ENCODE peak calls at places on chromosomes 5 and 9, in five cellular contexts. X, R, H, U and L are unnamed samples.
A peak's percentile ranks its signal among the peaks of the same experiment; 100 is the strongest.

GRCh38 chr5:142674438-142675210 is 11.3 kb downstream of the FGF1 start:
- DNase-seq in U (no peak), R (no peak), X (no peak), H (no peak), L (no peak)

GRCh38 chr5:61625682-61626620 is 293.9 kb downstream of the ZSWIM6 start:
- DNase-seq in X (peak; percentile 68), R (peak; percentile 67), H (no peak), U (peak; percentile 74), L (peak; percentile 89)

GRCh38 chr5:9194509-9194908 is 351.4 kb downstream of the SEMA5A start:
- DNase-seq in R (no peak), H (no peak), X (no peak), U (no peak), L (no peak)

GRCh38 chr9:136144450-136144849 is 25.8 kb upstream of the TMEM250 start:
- DNase-seq in H (no peak), R (no peak), U (no peak), X (no peak), L (no peak)

GRCh38 chr9:93952784-93953491 is 2.2 kb downstream of the BARX1 start:
- DNase-seq in R (no peak), X (no peak), U (no peak), H (no peak), L (peak; percentile 41)

GRCh38 chr9:73548201-73548600 is 396.5 kb downstream of the ANXA1 start:
- DNase-seq in H (no peak), X (no peak), R (no peak), U (no peak), L (no peak)

GRCh38 chr5:147403659-147404640 is 105.9 kb downstream of the DPYSL3 start:
- DNase-seq in X (peak; percentile 48), R (peak; percentile 70), U (peak; percentile 81), H (no peak), L (peak; percentile 93)

GRCh38 chr5:9174446-9174845 is 371.4 kb downstream of the SEMA5A start:
- DNase-seq in U (no peak), R (no peak), X (no peak), H (no peak), L (no peak)

GRCh38 chr9:72294952-72295351 is 70.1 kb downstream of the ZFAND5 start:
- DNase-seq in U (no peak), X (peak; percentile 50), H (peak; percentile 44), R (no peak), L (no peak)

GRCh38 chr9:95670122-95670521 is 153.4 kb upstream of the PTCH1 start:
- DNase-seq in R (no peak), H (no peak), U (no peak), X (no peak), L (no peak)

GRCh38 chr5:77266291-77266690 is 55.8 kb downstream of the PDE8B start:
- DNase-seq in H (no peak), X (no peak), U (no peak), R (no peak), L (no peak)

GRCh38 chr5:145975361-145976066 is 39.1 kb downstream of the SH3RF2 start:
- DNase-seq in U (no peak), R (no peak), H (peak; percentile 93), X (no peak), L (no peak)

GRCh38 chr9:134541373-134541747 is 100.2 kb upstream of the COL5A1 start:
- DNase-seq in H (no peak), U (no peak), R (no peak), X (no peak), L (no peak)

GRCh38 chr5:165627548-165628170 is 2122.2 kb downstream of the MAT2B start:
- DNase-seq in R (no peak), H (peak; percentile 70), X (no peak), U (no peak), L (no peak)

GRCh38 chr5:116361171-116361967 is 213.3 kb downstream of the SEMA6A start:
- DNase-seq in R (peak; percentile 23), X (no peak), U (peak; percentile 63), H (no peak), L (peak; percentile 84)

GRCh38 chr9:26033346-26033745 is 355.1 kb upstream of the TUSC1 start:
- DNase-seq in X (no peak), U (no peak), R (no peak), H (no peak), L (no peak)

GRCh38 chr9:115088856-115089255 is 29.1 kb downstream of the TNC start:
- DNase-seq in X (no peak), R (no peak), U (no peak), H (no peak), L (no peak)

GRCh38 chr9:126338945-126339344 is 12.3 kb downstream of the MVB12B start:
- DNase-seq in X (no peak), R (no peak), H (no peak), U (no peak), L (no peak)

GRCh38 chr5:172691886-172692285 is 50.8 kb downstream of the NEURL1B start:
- DNase-seq in H (no peak), U (no peak), R (no peak), X (no peak), L (peak; percentile 65)

GRCh38 chr9:85927077-85927476 is 13.9 kb upstream of the NAA35 start:
- DNase-seq in R (no peak), H (no peak), U (no peak), X (no peak), L (no peak)

GRCh38 chr9:85931495-85931894 is 9.5 kb upstream of the NAA35 start:
- DNase-seq in U (no peak), R (no peak), H (no peak), X (no peak), L (no peak)
- TF ChIP-seq POLR2A in U (no peak), R (no peak), H (no peak), X (no peak), L (no peak)

GRCh38 chr5:150323819-150324218 is 21.1 kb upstream of the ARSI start:
- DNase-seq in U (no peak), H (no peak), X (no peak), R (no peak), L (no peak)

GRCh38 chr5:150329038-150329437 is 26.3 kb upstream of the ARSI start:
- DNase-seq in U (no peak), X (no peak), R (no peak), H (no peak), L (no peak)

GRCh38 chr5:150325426-150325825 is 22.7 kb upstream of the ARSI start:
- DNase-seq in X (no peak), H (no peak), U (no peak), R (no peak), L (no peak)

GRCh38 chr5:150329881-150330876 is 27.3 kb upstream of the TCOF1 start:
- DNase-seq in R (no peak), X (no peak), U (no peak), H (no peak), L (no peak)

GRCh38 chr5:150328458-150328857 is 25.8 kb upstream of the ARSI start:
- DNase-seq in H (no peak), X (no peak), R (no peak), U (no peak), L (no peak)
- TF ChIP-seq EP300 in H (no peak), X (no peak), R (no peak), U (no peak), L (no peak)

GRCh38 chr5:108729306-108729645 is 18.4 kb upstream of the FER start:
- DNase-seq in R (no peak), U (no peak), H (no peak), X (no peak), L (no peak)

GRCh38 chr5:108728566-108729305 is 19.0 kb upstream of the FER start:
- DNase-seq in H (no peak), R (no peak), X (no peak), U (no peak), L (no peak)

GRCh38 chr5:108726446-108727091 is 21.1 kb upstream of the FER start:
- DNase-seq in U (no peak), H (no peak), X (no peak), R (no peak), L (no peak)

GRCh38 chr5:108727154-108727638 is 20.5 kb upstream of the FER start:
- DNase-seq in H (no peak), R (no peak), U (peak; percentile 70), X (no peak), L (peak; percentile 69)

DNA sequence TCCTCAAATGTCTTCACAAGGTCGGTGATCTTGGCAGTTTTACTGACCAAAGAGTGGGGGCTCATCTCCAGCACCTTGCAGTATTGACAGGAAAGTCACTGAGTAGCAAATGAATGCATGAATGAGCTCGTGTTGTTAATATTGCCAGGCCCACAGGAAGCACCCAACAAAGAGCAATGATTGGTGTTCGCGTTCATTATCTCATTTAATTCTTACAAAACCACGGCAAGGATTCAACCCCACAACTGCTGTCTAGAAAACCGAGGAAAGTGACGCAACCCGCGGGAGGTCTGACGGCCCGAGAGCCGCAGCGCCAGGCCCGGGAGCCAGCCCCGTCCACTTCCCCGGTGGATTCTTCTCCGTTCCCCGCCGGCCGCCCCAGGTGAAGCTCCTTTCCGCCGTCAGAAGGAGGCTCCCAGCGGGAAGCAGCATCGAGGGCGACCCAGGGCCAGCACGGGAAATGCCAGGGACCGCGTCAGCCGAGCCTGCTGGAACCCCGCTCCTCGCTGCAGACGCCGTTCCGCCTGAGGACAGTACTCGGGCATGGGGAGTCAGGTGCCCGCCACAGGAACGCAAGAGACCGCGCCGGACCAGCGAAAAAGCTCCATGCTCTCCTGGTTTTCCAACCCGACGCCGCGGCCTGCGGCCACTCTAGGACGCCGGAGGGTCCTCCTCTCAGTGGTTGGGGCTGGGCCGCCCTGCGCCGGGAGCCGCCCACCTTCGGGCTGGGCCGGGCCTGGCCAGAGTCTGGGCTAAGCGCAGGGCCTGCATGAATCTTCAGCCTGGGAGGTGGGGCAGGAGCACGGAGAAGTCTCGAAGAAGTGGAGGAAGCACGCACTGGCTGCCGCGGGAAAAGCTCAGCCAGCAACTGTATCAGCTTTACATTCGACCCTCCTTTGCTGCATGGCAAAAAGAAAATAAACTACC is 19.8 kb upstream of the FER start:
- DNase-seq in U (peak; percentile 93), X (peak; percentile 96), H (peak; percentile 59), R (peak; percentile 89), L (peak; percentile 96)
- TF ChIP-seq POLR2A in U (peak; percentile 55), X (peak; percentile 82), H (peak; percentile 76), R (peak; percentile 79), L (peak; percentile 84)

DNA sequence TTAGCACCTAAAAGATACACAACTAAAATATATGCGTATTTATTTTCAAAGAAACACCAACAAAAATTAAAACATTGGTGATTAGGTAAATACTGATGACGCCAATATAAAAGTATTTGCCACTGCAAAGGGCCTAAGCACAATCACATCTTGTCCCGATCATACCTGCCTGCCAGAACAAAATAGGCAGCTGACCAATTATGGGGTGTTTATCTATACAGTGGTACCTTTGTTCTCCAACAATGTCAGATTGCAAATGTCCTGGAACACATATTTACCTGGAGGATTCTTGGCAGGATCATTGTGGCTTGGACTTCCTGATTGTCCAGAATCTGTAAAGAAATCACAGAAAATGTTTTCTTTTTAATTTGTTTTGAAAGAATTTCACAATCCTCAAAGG is 134.5 kb downstream of the NFIB start:
- DNase-seq in H (peak; percentile 56), R (no peak), U (no peak), X (no peak), L (no peak)
- TF ChIP-seq EP300 in H (no peak), R (no peak), U (no peak), X (no peak), L (no peak)

GRCh38 chr5:95821110-95822021 is 1.2 kb downstream of the GLRX start:
- DNase-seq in X (no peak), R (no peak), H (no peak), U (no peak), L (no peak)

GRCh38 chr5:95822038-95822407 is 503 bp downstream of the GLRX start:
- DNase-seq in R (peak; percentile 57), X (peak; percentile 57), U (no peak), H (no peak), L (peak; percentile 85)

GRCh38 chr5:95823738-95824609 is 1.4 kb upstream of the GLRX start:
- DNase-seq in U (peak; percentile 83), H (peak; percentile 89), X (peak; percentile 90), R (peak; percentile 72), L (peak; percentile 92)

GRCh38 chr5:95823241-95823737 is 763 bp upstream of the GLRX start:
- DNase-seq in U (no peak), R (no peak), H (no peak), X (no peak), L (no peak)

GRCh38 chr5:95822408-95823240 is at the start of gene GLRX:
- DNase-seq in U (peak; percentile 84), R (peak; percentile 57), X (peak; percentile 88), H (peak; percentile 65), L (peak; percentile 89)
- TF ChIP-seq POLR2A in U (peak; percentile 41), R (no peak), X (peak; percentile 78), H (peak; percentile 82), L (peak; percentile 71)